ENCODE peak calls at places on chromosomes 16 and 17, in nine cellular contexts. Y, O, C, P, M, R, V, U and T are unnamed samples.

GRCh38 chr17:48577330-48577945 is 712 bp downstream of the HOXB4 start:
- DNase-seq in Y (no peak), O (no peak), C (no peak), P (no peak), M (no peak), R (no peak), V (no peak), U (no peak), T (peak)

GRCh38 chr16:27237229-27238015 is 31.1 kb downstream of the NSMCE1 start:
- DNase-seq in Y (peak), O (peak), C (no peak), P (no peak), M (peak), R (no peak), V (no peak), U (no peak), T (no peak)

GRCh38 chr16:59148312-59148711 is 414.2 kb upstream of the GOT2 start:
- DNase-seq in Y (no peak), O (no peak), C (no peak), P (no peak), M (no peak), R (no peak), V (no peak), U (no peak), T (no peak)

GRCh38 chr16:48113471-48113870 is 42.3 kb downstream of the ABCC12 start:
- DNase-seq in Y (no peak), O (no peak), C (no peak), P (no peak), M (no peak), R (no peak), V (no peak), U (no peak), T (no peak)

GRCh38 chr17:49226771-49227435 is 3.7 kb downstream of the PHOSPHO1 start:
- DNase-seq in Y (no peak), O (no peak), C (no peak), P (no peak), M (no peak), R (no peak), V (no peak), U (no peak), T (no peak)

GRCh38 chr16:57501492-57501891 is 15.2 kb upstream of the DOK4 start:
- DNase-seq in Y (no peak), O (no peak), C (no peak), P (no peak), M (no peak), R (no peak), V (no peak), U (no peak), T (no peak)

GRCh38 chr16:72099377-72099818 is 5.8 kb downstream of the DHX38 start:
- DNase-seq in Y (no peak), O (peak), C (peak), P (no peak), M (peak), R (no peak), V (peak), U (peak), T (peak)

GRCh38 chr17:37124074-37124824 is 175.5 kb downstream of the AATF start:
- DNase-seq in Y (no peak), O (no peak), C (no peak), P (no peak), M (no peak), R (no peak), V (no peak), U (peak), T (no peak)

GRCh38 chr16:57134982-57135381 is 42.6 kb downstream of the CPNE2 start:
- DNase-seq in Y (no peak), O (peak), C (no peak), P (no peak), M (no peak), R (no peak), V (no peak), U (no peak), T (no peak)

GRCh38 chr16:19860146-19861030 is 24.3 kb downstream of the GPRC5B start:
- DNase-seq in Y (no peak), O (no peak), C (peak), P (peak), M (no peak), R (no peak), V (no peak), U (peak), T (no peak)

GRCh38 chr16:60203525-60204124 is 1469.5 kb upstream of the GOT2 start:
- DNase-seq in Y (no peak), O (no peak), C (peak), P (no peak), M (no peak), R (no peak), V (no peak), U (peak), T (peak)

GRCh38 chr16:9050102-9050830 is 41.2 kb upstream of the HAPSTR1 start:
- DNase-seq in Y (no peak), O (no peak), C (no peak), P (no peak), M (no peak), R (no peak), V (no peak), U (peak), T (peak)

GRCh38 chr17:29019475-29020181 is 13.8 kb upstream of the SEZ6 start:
- DNase-seq in Y (no peak), O (no peak), C (no peak), P (no peak), M (peak), R (no peak), V (no peak), U (no peak), T (no peak)

GRCh38 chr16:68640972-68641371 is 4.1 kb upstream of the CDH3 start:
- DNase-seq in Y (no peak), O (no peak), C (no peak), P (no peak), M (peak), R (no peak), V (no peak), U (no peak), T (no peak)

GRCh38 chr17:31832748-31833147 is 26.3 kb downstream of the COPRS start:
- DNase-seq in Y (no peak), O (no peak), C (no peak), P (no peak), M (no peak), R (no peak), V (no peak), U (no peak), T (no peak)

GRCh38 chr17:80762076-80762475 is 217.4 kb downstream of the RPTOR start:
- DNase-seq in Y (no peak), O (no peak), C (no peak), P (no peak), M (no peak), R (no peak), V (no peak), U (no peak), T (no peak)

GRCh38 chr17:11779906-11780305 is 181.6 kb downstream of the DNAH9 start:
- DNase-seq in Y (no peak), O (no peak), C (no peak), P (no peak), M (no peak), R (no peak), V (no peak), U (no peak), T (no peak)

GRCh38 chr16:15739449-15739848 is 89.4 kb downstream of the NDE1 start:
- DNase-seq in Y (no peak), O (no peak), C (no peak), P (no peak), M (no peak), R (no peak), V (no peak), U (no peak), T (no peak)